ENCODE peak calls at places on chromosomes 13 and 19, in five cellular contexts. X is activated naive CD4-positive, alpha-beta T cell treated with anti-CD3 and anti-CD28 coated beads, Interleukin-2, amount 50 U/mL, for 16 hours; L is naive thymus-derived CD8-positive, alpha-beta T cell; B is GM04503; Q is neural crest cell. O is an unnamed sample.

GRCh38 chr19:36916991-36917390 is 859 bp downstream of the ZNF568 start:
- DNase-seq in X (no peak), L (no peak), B (peak; percentile 10), Q (no peak), O (no peak)

GRCh38 chr13:76854894-76855293 is 31.3 kb downstream of the KCTD12 start:
- DNase-seq in X (no peak), L (no peak), B (no peak), Q (no peak), O (no peak)

GRCh38 chr19:36093687-36094086 is 17.3 kb upstream of the OVOL3 start:
- DNase-seq in X (no peak), L (no peak), B (no peak), Q (no peak), O (no peak)

GRCh38 chr19:28296506-28296905 is 916.4 kb downstream of the UQCRFS1 start:
- DNase-seq in X (no peak), L (no peak), B (peak; percentile 34), Q (no peak), O (no peak)

GRCh38 chr13:90686438-90686837 is 661.0 kb upstream of the MIR17HG start:
- DNase-seq in X (no peak), L (no peak), B (peak; percentile 53), Q (no peak), O (no peak)

GRCh38 chr19:46529622-46530451 is 34.2 kb upstream of the PNMA8B start:
- DNase-seq in X (peak; percentile 73), L (peak; percentile 77), B (peak; percentile 26), Q (peak; percentile 73), O (peak; percentile 74)

GRCh38 chr19:56348289-56348877 is 33.7 kb upstream of the ZSCAN5A start:
- DNase-seq in X (peak; percentile 17), L (no peak), B (no peak), Q (no peak), O (no peak)

GRCh38 chr19:17081672-17082630 is 6.4 kb downstream of the MYO9B start:
- DNase-seq in X (no peak), L (no peak), B (no peak), Q (no peak), O (no peak)

GRCh38 chr13:39401091-39401647 is 201.8 kb downstream of the LHFPL6 start:
- DNase-seq in X (no peak), L (no peak), B (no peak), Q (no peak), O (no peak)